ENCODE peak calls at places on chromosome 19, in six cellular contexts. One of them, this sample, is unnamed.
A peak's percentile ranks its signal among the peaks of the same experiment; 100 is the strongest.

GRCh38 chr19:40341601-40342482 is 6.4 kb downstream of the C19orf47 start:
- DNase-seq in tibial artery: peak; percentile 36
- DNase-seq in ovary: no peak
- DNase-seq in GM23338: no peak
- DNase-seq in breast epithelium: peak; percentile 92
- DNase-seq in substantia nigra: no peak
- DNase-seq in this sample: no peak

GRCh38 chr19:28292822-28293500 is 920.0 kb downstream of the UQCRFS1 start:
- DNase-seq in breast epithelium: no peak
- DNase-seq in ovary: no peak
- DNase-seq in substantia nigra: no peak
- DNase-seq in GM23338: peak; percentile 72
- DNase-seq in tibial artery: no peak
- DNase-seq in this sample: no peak

GRCh38 chr19:41330946-41331678 is 21.1 kb downstream of the CCDC97 start:
- DNase-seq in breast epithelium: no peak
- DNase-seq in tibial artery: no peak
- DNase-seq in substantia nigra: no peak
- DNase-seq in GM23338: peak; percentile 55
- DNase-seq in ovary: no peak
- DNase-seq in this sample: no peak

GRCh38 chr19:54952591-54953344 is 5.4 kb upstream of the NLRP7 start:
- DNase-seq in breast epithelium: no peak
- DNase-seq in tibial artery: peak; percentile 22
- DNase-seq in substantia nigra: no peak
- DNase-seq in ovary: no peak
- DNase-seq in GM23338: peak; percentile 15
- DNase-seq in this sample: peak; percentile 18

GRCh38 chr19:41415154-41415571 is 12.0 kb downstream of the B3GNT8 start:
- DNase-seq in tibial artery: no peak
- DNase-seq in ovary: no peak
- DNase-seq in GM23338: no peak
- DNase-seq in substantia nigra: no peak
- DNase-seq in breast epithelium: no peak
- DNase-seq in this sample: no peak

GRCh38 chr19:45475537-45476348 is 7.9 kb downstream of the FOSB start:
- DNase-seq in GM23338: no peak
- DNase-seq in ovary: no peak
- DNase-seq in substantia nigra: no peak
- DNase-seq in breast epithelium: no peak
- DNase-seq in tibial artery: no peak
- DNase-seq in this sample: no peak

GRCh38 chr19:13633109-13633508 is 126.8 kb upstream of the CACNA1A start:
- DNase-seq in substantia nigra: no peak
- DNase-seq in breast epithelium: no peak
- DNase-seq in GM23338: peak; percentile 60
- DNase-seq in tibial artery: no peak
- DNase-seq in ovary: no peak
- DNase-seq in this sample: no peak

GRCh38 chr19:46571495-46571894 is 29.6 kb upstream of the CALM3 start:
- DNase-seq in ovary: no peak
- DNase-seq in breast epithelium: no peak
- DNase-seq in substantia nigra: no peak
- DNase-seq in tibial artery: no peak
- DNase-seq in GM23338: peak; percentile 91
- DNase-seq in this sample: no peak

GRCh38 chr19:2186071-2186846 is 22.5 kb downstream of the DOT1L start:
- DNase-seq in tibial artery: peak; percentile 91
- DNase-seq in ovary: peak; percentile 80
- DNase-seq in breast epithelium: peak; percentile 47
- DNase-seq in substantia nigra: no peak
- DNase-seq in GM23338: no peak
- DNase-seq in this sample: no peak

GRCh38 chr19:46299004-46299509 is 2.2 kb downstream of the HIF3A start:
- DNase-seq in tibial artery: peak; percentile 96
- DNase-seq in breast epithelium: peak; percentile 91
- DNase-seq in GM23338: no peak
- DNase-seq in substantia nigra: peak; percentile 88
- DNase-seq in ovary: peak; percentile 100
- DNase-seq in this sample: no peak

GRCh38 chr19:11624064-11624463 is 26.8 kb downstream of the ZNF627 start:
- DNase-seq in ovary: no peak
- DNase-seq in GM23338: no peak
- DNase-seq in breast epithelium: no peak
- DNase-seq in tibial artery: no peak
- DNase-seq in substantia nigra: no peak
- DNase-seq in this sample: no peak

GRCh38 chr19:28196961-28197360 is 1016.0 kb downstream of the UQCRFS1 start:
- DNase-seq in tibial artery: no peak
- DNase-seq in breast epithelium: no peak
- DNase-seq in ovary: no peak
- DNase-seq in substantia nigra: no peak
- DNase-seq in GM23338: no peak
- DNase-seq in this sample: no peak

GRCh38 chr19:49954933-49955332 is 6.0 kb downstream of the SIGLEC11 start:
- DNase-seq in tibial artery: no peak
- DNase-seq in GM23338: no peak
- DNase-seq in substantia nigra: no peak
- DNase-seq in ovary: no peak
- DNase-seq in breast epithelium: no peak
- DNase-seq in this sample: no peak

GRCh38 chr19:12513531-12514061 is 29.0 kb upstream of the ZNF709 start:
- DNase-seq in breast epithelium: no peak
- DNase-seq in ovary: peak; percentile 32
- DNase-seq in substantia nigra: no peak
- DNase-seq in GM23338: peak; percentile 75
- DNase-seq in tibial artery: no peak
- DNase-seq in this sample: no peak

GRCh38 chr19:12526542-12526941 is 24.7 kb downstream of the ZNF564 start:
- DNase-seq in tibial artery: no peak
- DNase-seq in ovary: no peak
- DNase-seq in GM23338: no peak
- DNase-seq in breast epithelium: no peak
- DNase-seq in substantia nigra: no peak
- DNase-seq in this sample: no peak

GRCh38 chr19:41994521-41994971 is 516 bp upstream of the ATP1A3 start:
- DNase-seq in tibial artery: no peak
- DNase-seq in substantia nigra: no peak
- DNase-seq in GM23338: no peak
- DNase-seq in breast epithelium: no peak
- DNase-seq in ovary: no peak
- DNase-seq in this sample: no peak

GRCh38 chr19:44113784-44114390 is 688 bp downstream of the ZNF225 start:
- DNase-seq in ovary: peak; percentile 28
- DNase-seq in tibial artery: no peak
- DNase-seq in breast epithelium: no peak
- DNase-seq in GM23338: peak; percentile 21
- DNase-seq in substantia nigra: no peak
- DNase-seq in this sample: peak; percentile 24

GRCh38 chr19:46975011-46975917 is 44.4 kb upstream of the NPAS1 start:
- DNase-seq in tibial artery: no peak
- DNase-seq in ovary: no peak
- DNase-seq in breast epithelium: no peak
- DNase-seq in GM23338: no peak
- DNase-seq in substantia nigra: no peak
- DNase-seq in this sample: no peak

GRCh38 chr19:7287716-7288115 is 6.5 kb downstream of the INSR start:
- DNase-seq in GM23338: no peak
- DNase-seq in ovary: no peak
- DNase-seq in substantia nigra: no peak
- DNase-seq in breast epithelium: no peak
- DNase-seq in tibial artery: no peak
- DNase-seq in this sample: no peak

GRCh38 chr19:46349311-46349993 is 2.6 kb downstream of the PPP5C start:
- DNase-seq in substantia nigra: no peak
- DNase-seq in tibial artery: no peak
- DNase-seq in GM23338: no peak
- DNase-seq in ovary: no peak
- DNase-seq in breast epithelium: no peak
- DNase-seq in this sample: no peak

GRCh38 chr19:15173746-15174404 is 26.9 kb downstream of the NOTCH3 start:
- DNase-seq in substantia nigra: no peak
- DNase-seq in GM23338: peak; percentile 49
- DNase-seq in breast epithelium: no peak
- DNase-seq in ovary: no peak
- DNase-seq in tibial artery: no peak
- DNase-seq in this sample: no peak
- H3K27ac ChIP-seq in substantia nigra: no peak overlapping the region
- H3K27ac ChIP-seq in GM23338: no peak overlapping the region
- H3K27ac ChIP-seq in breast epithelium: no peak overlapping the region
- H3K27ac ChIP-seq in ovary: no peak overlapping the region
- H3K27ac ChIP-seq in tibial artery: no peak overlapping the region
- H3K27ac ChIP-seq in this sample: no peak overlapping the region

GRCh38 chr19:35053667-35054293 is 12.3 kb downstream of the HPN start:
- DNase-seq in GM23338: no peak
- DNase-seq in tibial artery: no peak
- DNase-seq in substantia nigra: no peak
- DNase-seq in ovary: no peak
- DNase-seq in breast epithelium: no peak
- DNase-seq in this sample: no peak
- H3K27ac ChIP-seq in GM23338: no peak overlapping the region
- H3K27ac ChIP-seq in tibial artery: no peak overlapping the region
- H3K27ac ChIP-seq in substantia nigra: no peak overlapping the region
- H3K27ac ChIP-seq in ovary: no peak overlapping the region
- H3K27ac ChIP-seq in breast epithelium: no peak overlapping the region
- H3K27ac ChIP-seq in this sample: no peak overlapping the region

GRCh38 chr19:35744335-35744687 is 907 bp downstream of the U2AF1L4 start:
- DNase-seq in substantia nigra: no peak
- DNase-seq in GM23338: no peak
- DNase-seq in tibial artery: no peak
- DNase-seq in breast epithelium: no peak
- DNase-seq in ovary: no peak
- DNase-seq in this sample: no peak
- H3K27ac ChIP-seq in substantia nigra: peak overlapping the region; percentile 96
- H3K27ac ChIP-seq in GM23338: peak overlapping the region; percentile 14
- H3K27ac ChIP-seq in tibial artery: peak overlapping the region; percentile 98
- H3K27ac ChIP-seq in breast epithelium: peak overlapping the region; percentile 100
- H3K27ac ChIP-seq in ovary: no peak overlapping the region
- H3K27ac ChIP-seq in this sample: peak overlapping the region; percentile 99

GRCh38 chr19:16222806-16223205 is 25.1 kb downstream of the AP1M1 start:
- DNase-seq in substantia nigra: no peak
- DNase-seq in ovary: no peak
- DNase-seq in breast epithelium: no peak
- DNase-seq in tibial artery: no peak
- DNase-seq in GM23338: no peak
- DNase-seq in this sample: no peak
- H3K27ac ChIP-seq in substantia nigra: no peak overlapping the region
- H3K27ac ChIP-seq in ovary: no peak overlapping the region
- H3K27ac ChIP-seq in breast epithelium: no peak overlapping the region
- H3K27ac ChIP-seq in tibial artery: no peak overlapping the region
- H3K27ac ChIP-seq in GM23338: no peak overlapping the region
- H3K27ac ChIP-seq in this sample: no peak overlapping the region

GRCh38 chr19:17109300-17109699 is 33.7 kb downstream of the MYO9B start:
- DNase-seq in breast epithelium: no peak
- DNase-seq in ovary: no peak
- DNase-seq in tibial artery: no peak
- DNase-seq in substantia nigra: no peak
- DNase-seq in GM23338: no peak
- DNase-seq in this sample: no peak

GRCh38 chr19:17107546-17108452 is 32.2 kb downstream of the MYO9B start:
- DNase-seq in substantia nigra: no peak
- DNase-seq in breast epithelium: peak; percentile 90
- DNase-seq in tibial artery: peak; percentile 96
- DNase-seq in ovary: peak; percentile 64
- DNase-seq in GM23338: no peak
- DNase-seq in this sample: no peak

GRCh38 chr19:17110599-17110966 is 35.0 kb downstream of the MYO9B start:
- DNase-seq in GM23338: no peak
- DNase-seq in breast epithelium: no peak
- DNase-seq in tibial artery: no peak
- DNase-seq in ovary: no peak
- DNase-seq in substantia nigra: no peak
- DNase-seq in this sample: no peak

GRCh38 chr19:17109962-17110598 is 34.5 kb downstream of the MYO9B start:
- DNase-seq in substantia nigra: no peak
- DNase-seq in breast epithelium: no peak
- DNase-seq in GM23338: no peak
- DNase-seq in ovary: no peak
- DNase-seq in tibial artery: peak; percentile 72
- DNase-seq in this sample: no peak

DNA sequence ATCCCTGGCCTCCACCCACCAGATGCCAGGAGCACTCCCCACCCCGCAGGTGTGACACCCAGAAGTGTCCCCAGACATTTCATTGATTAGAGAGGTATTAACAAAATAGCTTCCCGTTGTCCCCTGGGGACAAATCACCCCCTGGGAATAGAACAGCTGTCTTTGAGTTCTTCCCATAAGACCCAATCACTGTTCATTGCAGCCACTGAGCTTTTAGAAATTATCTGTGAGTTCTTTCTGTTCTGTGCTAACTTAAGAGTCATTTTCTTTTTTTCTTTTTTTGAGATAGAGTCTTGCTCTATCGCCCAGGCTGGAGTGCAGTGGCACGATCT is 32.8 kb downstream of the MYO9B start:
- DNase-seq in substantia nigra: no peak
- DNase-seq in ovary: no peak
- DNase-seq in breast epithelium: no peak
- DNase-seq in GM23338: no peak
- DNase-seq in tibial artery: no peak
- DNase-seq in this sample: no peak
- H3K27ac ChIP-seq in substantia nigra: peak overlapping the region; percentile 72
- H3K27ac ChIP-seq in ovary: no peak overlapping the region
- H3K27ac ChIP-seq in breast epithelium: peak overlapping the region; percentile 91
- H3K27ac ChIP-seq in GM23338: peak overlapping the region; percentile 39
- H3K27ac ChIP-seq in tibial artery: peak overlapping the region; percentile 88
- H3K27ac ChIP-seq in this sample: no peak overlapping the region

GRCh38 chr19:17910776-17911360 is 21.9 kb upstream of the CCDC124 start:
- DNase-seq in substantia nigra: no peak
- DNase-seq in tibial artery: no peak
- DNase-seq in breast epithelium: no peak
- DNase-seq in GM23338: no peak
- DNase-seq in ovary: no peak
- DNase-seq in this sample: no peak

GRCh38 chr19:17920527-17920926 is 12.3 kb upstream of the CCDC124 start:
- DNase-seq in GM23338: no peak
- DNase-seq in substantia nigra: no peak
- DNase-seq in breast epithelium: no peak
- DNase-seq in ovary: no peak
- DNase-seq in tibial artery: no peak
- DNase-seq in this sample: no peak

DNA sequence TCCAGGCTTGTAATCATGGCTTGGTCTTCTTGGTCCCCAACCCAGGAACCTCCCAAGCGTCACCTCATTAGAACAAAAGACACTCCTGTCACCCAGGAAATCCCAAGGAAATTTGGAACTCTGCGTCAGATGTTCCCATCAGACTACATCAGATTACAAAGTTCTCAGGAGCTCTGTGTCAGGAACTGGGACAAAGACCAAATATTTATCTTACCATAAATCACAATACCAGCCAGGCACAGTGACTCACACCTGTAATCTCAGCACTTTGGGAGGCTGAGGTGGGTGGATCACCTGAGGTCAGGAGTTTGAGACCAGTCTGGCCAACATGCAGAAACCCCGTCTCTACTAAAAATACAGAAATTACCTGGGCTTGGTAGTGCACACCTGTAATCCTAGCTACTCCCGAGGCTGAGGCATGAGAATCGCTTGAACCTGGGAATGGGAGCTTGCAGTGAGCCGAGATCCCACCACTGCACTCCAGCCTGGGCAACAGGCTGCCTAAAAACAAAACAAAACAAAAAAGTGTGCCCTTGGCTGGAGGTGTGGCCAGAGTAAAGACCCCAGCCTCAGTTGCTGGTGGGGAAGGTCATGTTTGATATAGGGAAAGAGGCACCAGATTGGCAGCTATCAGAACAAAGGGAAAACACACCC is 16.7 kb upstream of the CCDC124 start:
- DNase-seq in tibial artery: no peak
- DNase-seq in GM23338: no peak
- DNase-seq in breast epithelium: no peak
- DNase-seq in ovary: no peak
- DNase-seq in substantia nigra: no peak
- DNase-seq in this sample: no peak
- H3K27ac ChIP-seq in tibial artery: no peak overlapping the region
- H3K27ac ChIP-seq in GM23338: no peak overlapping the region
- H3K27ac ChIP-seq in breast epithelium: no peak overlapping the region
- H3K27ac ChIP-seq in ovary: no peak overlapping the region
- H3K27ac ChIP-seq in substantia nigra: no peak overlapping the region
- H3K27ac ChIP-seq in this sample: no peak overlapping the region

This sample was measured in caudate nucleus.